ENCODE peak calls at places on chromosomes 4 and X, in nine cellular contexts. R is transverse colon, D is WERI-Rb-1, C is osteocyte, O is tibial nerve, I is body of pancreas, A is fibroblast of mammary gland, L is ovary, M is fibroblast of lung. W is an unnamed sample.

GRCh38 chr4:4694296-4694772 is 152.5 kb upstream of the STX18 start:
- DNase-seq in R (no peak), D (peak), C (no peak), O (no peak), I (peak), A (peak), L (peak), M (peak), W (no peak)

GRCh38 chr4:79679859-79680258 is 271.8 kb upstream of the GK2 start:
- DNase-seq in R (no peak), D (no peak), C (no peak), O (no peak), I (no peak), A (no peak), L (no peak), M (no peak), W (no peak)

GRCh38 chr4:161287678-161288352 is 876.0 kb downstream of the FSTL5 start:
- DNase-seq in R (no peak), D (no peak), C (no peak), O (no peak), I (no peak), A (no peak), L (no peak), M (no peak), W (no peak)

GRCh38 chrX:12245650-12246645 is 107.7 kb downstream of the FRMPD4 start:
- DNase-seq in R (no peak), D (no peak), C (no peak), O (no peak), I (no peak), A (peak), L (no peak), M (peak), W (no peak)

GRCh38 chr4:129978315-129978714 is 882.4 kb downstream of the C4orf33 start:
- DNase-seq in R (no peak), D (no peak), C (no peak), O (no peak), I (no peak), A (no peak), L (no peak), M (no peak), W (no peak)

GRCh38 chr4:120348521-120348920 is 281.9 kb upstream of the MAD2L1 start:
- DNase-seq in R (no peak), D (no peak), C (no peak), O (no peak), I (no peak), A (peak), L (no peak), M (no peak), W (no peak)

GRCh38 chr4:85127653-85128052 is 161.2 kb upstream of the WDFY3 start:
- DNase-seq in R (no peak), D (peak), C (no peak), O (no peak), I (peak), A (peak), L (no peak), M (peak), W (peak)

GRCh38 chrX:79259073-79259689 is 108.0 kb downstream of the ITM2A start:
- DNase-seq in R (no peak), D (no peak), C (no peak), O (no peak), I (no peak), A (peak), L (no peak), M (no peak), W (no peak)

GRCh38 chr4:38661371-38661770 is 2.6 kb upstream of the KLF3 start:
- DNase-seq in R (no peak), D (no peak), C (no peak), O (no peak), I (no peak), A (no peak), L (no peak), M (no peak), W (no peak)

GRCh38 chrX:54208531-54208930 is 25.5 kb upstream of the FAM120C start:
- DNase-seq in R (no peak), D (no peak), C (no peak), O (no peak), I (no peak), A (peak), L (no peak), M (peak), W (no peak)

DNA sequence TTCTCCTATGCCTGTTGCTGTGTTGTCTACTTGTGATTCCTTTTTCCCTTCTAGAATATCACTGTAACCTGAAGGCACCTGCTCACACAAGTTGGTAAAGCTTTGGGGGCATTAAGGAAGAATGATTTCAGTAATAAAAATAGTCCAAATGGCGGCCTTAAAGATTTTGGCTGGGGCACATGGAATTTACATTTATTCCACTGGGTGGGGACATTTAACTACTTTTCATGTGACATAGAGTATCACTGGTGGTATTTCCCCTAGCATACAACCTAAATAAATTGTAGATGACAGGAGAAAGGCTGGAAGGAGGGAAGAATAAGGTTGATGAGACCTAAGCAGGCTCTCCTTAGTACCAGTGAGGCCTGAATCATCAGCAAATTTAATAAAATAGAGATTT is 121.8 kb upstream of the EDA2R start:
- DNase-seq in R (no peak), D (no peak), C (no peak), O (no peak), I (no peak), A (peak), L (no peak), M (no peak), W (no peak)
- TF ChIP-seq CTCF in R (no peak), D (no peak), C (no peak), O (no peak), I (no peak), A (peak), L (no peak), M (no peak), W (no peak)

DNA sequence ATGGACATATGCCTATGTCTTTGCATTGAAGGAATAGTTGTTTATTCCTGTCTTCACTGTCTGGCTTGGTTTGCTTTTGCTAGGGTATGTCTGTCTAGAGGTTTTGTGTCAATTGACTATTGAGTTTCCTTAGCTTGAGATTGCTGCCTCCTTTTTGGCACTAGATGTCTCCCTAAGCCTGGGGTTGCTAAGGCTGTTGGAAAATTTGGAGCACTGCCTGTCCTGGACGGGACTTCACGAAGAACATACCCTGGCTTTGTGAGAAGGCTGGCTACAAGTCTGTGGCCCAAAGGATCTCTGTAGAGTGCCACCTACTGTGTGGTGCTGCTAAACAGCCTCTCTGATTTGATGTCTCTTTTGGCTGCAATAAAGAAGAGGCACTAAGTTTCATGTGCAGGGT is 183.8 kb upstream of the NUDT10 start:
- DNase-seq in R (no peak), D (no peak), C (no peak), O (no peak), I (peak), A (peak), L (no peak), M (peak), W (no peak)
- TF ChIP-seq CTCF in R (peak), D (no peak), C (no peak), O (no peak), I (no peak), A (no peak), L (no peak), M (no peak), W (no peak)

DNA sequence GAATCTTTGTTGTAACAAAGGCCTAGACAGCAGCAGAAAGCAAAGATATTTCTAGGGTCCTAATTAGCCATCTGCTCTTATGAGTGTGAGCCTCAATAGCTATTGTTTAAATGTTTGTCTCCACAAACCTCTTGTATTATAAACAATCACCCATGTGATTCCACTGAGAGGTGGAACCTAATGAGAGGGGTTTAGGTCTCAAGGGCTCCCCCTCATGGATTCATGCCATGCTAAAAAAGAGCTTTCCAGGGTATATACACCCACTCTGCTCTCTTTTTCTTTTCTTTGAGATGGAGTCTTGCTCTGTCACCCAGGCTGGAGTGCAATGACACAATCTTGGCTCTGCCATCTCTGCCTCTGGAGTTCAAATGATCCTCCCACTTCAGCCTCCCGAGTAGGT is 42.1 kb downstream of the TRIM61 start:
- DNase-seq in R (no peak), D (peak), C (no peak), O (no peak), I (no peak), A (no peak), L (no peak), M (no peak), W (no peak)
- TF ChIP-seq CTCF in R (no peak), D (peak), C (peak), O (no peak), I (no peak), A (no peak), L (no peak), M (no peak), W (no peak)

DNA sequence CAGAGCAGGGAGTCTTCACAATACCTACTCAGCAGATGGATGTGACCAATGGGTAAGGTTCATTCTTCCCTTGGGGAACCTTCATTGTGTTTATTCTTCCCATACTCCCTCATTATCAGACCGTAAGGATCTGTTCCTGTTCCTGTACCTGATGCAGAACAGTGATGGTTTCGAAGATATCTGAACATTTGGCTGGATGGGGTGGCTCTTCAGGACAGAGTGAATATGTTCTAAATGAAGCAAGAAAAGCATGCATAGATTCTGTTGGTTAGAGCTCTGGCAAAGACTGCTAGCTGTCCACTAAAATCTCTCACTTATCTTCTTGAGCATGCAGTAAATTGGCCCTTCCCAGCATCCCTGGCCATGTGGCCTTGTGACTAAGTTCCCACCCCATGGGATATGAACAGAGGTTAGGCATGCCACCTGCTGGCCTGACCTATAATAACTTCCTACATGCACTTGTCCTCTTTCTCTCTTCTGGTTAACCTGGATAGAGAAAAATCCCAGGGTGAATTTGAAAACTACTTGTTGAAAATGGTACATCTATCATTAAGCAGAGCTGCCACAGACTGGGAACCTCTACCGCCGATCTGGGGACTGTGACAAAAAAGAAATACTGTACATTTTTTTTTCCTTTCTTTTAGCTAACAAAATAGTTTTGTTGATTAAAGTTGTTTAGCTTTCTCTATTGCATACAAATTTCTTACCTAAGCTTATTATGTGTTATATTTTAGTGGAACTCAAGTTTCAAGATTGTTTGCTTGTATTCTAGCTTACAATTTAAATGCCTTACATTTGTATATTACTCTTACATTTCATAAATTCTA is 60.0 kb upstream of the BANK1 start:
- DNase-seq in R (peak), D (peak), C (no peak), O (peak), I (peak), A (peak), L (peak), M (peak), W (peak)
- TF ChIP-seq CTCF in R (peak), D (peak), C (peak), O (no peak), I (peak), A (peak), L (no peak), M (peak), W (peak)

GRCh38 chr4:36163198-36163597 is 81.1 kb downstream of the ARAP2 start:
- DNase-seq in R (no peak), D (no peak), C (no peak), O (no peak), I (no peak), A (no peak), L (no peak), M (no peak), W (no peak)

DNA sequence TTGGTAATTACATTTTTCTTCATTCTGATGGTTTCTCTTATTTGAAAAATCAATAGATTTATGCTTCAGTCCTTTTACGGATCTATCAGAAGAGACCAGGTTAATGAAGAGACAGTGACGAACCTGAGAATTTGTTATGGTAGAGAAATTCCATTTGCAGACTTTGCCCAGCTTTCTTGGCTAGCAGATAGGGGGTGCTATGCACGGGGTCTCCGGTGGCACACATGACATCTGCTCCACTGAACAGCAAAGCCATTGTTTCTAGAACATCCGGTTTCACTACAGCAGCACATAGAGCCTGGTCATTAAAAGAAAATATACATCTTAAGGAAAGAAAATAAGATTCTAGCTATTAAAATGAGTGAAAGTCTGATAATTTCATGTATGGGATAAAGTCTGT is 85.1 kb downstream of the ARAP2 start:
- DNase-seq in R (no peak), D (peak), C (no peak), O (no peak), I (no peak), A (no peak), L (no peak), M (no peak), W (no peak)
- TF ChIP-seq CTCF in R (no peak), D (peak), C (peak), O (no peak), I (peak), A (no peak), L (no peak), M (no peak), W (no peak)

GRCh38 chr4:109296545-109296944 is 5.9 kb downstream of the COL25A1 start:
- DNase-seq in R (no peak), D (no peak), C (no peak), O (no peak), I (no peak), A (no peak), L (no peak), M (peak), W (no peak)
- TF ChIP-seq CTCF in R (no peak), D (no peak), C (no peak), O (no peak), I (no peak), A (no peak), L (no peak), M (no peak), W (no peak)

GRCh38 chrX:134803060-134803459 is 144.8 kb upstream of the PLAC1 start:
- DNase-seq in R (no peak), D (no peak), C (no peak), O (no peak), I (no peak), A (no peak), L (no peak), M (no peak), W (no peak)
- TF ChIP-seq CTCF in R (no peak), D (no peak), C (no peak), O (no peak), I (no peak), A (no peak), L (no peak), M (no peak), W (no peak)

GRCh38 chr4:89256203-89256800 is 51.3 kb downstream of the GPRIN3 start:
- DNase-seq in R (no peak), D (peak), C (no peak), O (no peak), I (no peak), A (no peak), L (no peak), M (no peak), W (no peak)

GRCh38 chr4:89253935-89254334 is 53.7 kb downstream of the GPRIN3 start:
- DNase-seq in R (no peak), D (no peak), C (no peak), O (no peak), I (no peak), A (no peak), L (no peak), M (no peak), W (no peak)

GRCh38 chr4:89257376-89257775 is 50.2 kb downstream of the GPRIN3 start:
- DNase-seq in R (no peak), D (peak), C (no peak), O (no peak), I (no peak), A (no peak), L (no peak), M (no peak), W (no peak)

GRCh38 chr4:89253306-89253705 is 54.3 kb downstream of the GPRIN3 start:
- DNase-seq in R (no peak), D (no peak), C (no peak), O (no peak), I (no peak), A (no peak), L (no peak), M (no peak), W (no peak)

DNA sequence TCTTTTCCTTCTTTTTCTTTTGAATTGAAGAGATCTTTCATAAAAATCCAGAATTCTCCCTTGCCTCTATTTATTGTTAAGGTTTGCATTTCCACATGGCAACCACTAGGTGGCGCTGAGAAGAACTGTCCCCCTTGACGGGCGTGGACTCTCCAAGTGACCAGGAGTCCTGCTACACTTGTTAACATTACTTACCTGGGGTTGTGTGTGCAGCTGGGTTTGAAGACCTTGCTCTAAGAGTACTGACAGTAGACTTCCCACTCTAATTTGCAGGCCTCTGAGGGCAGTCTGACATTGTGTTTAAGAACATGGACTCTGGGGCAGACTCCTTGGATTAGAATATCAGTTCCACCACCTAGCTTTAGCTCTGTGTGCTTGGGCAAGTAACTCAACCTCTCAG is 52.8 kb downstream of the GPRIN3 start:
- DNase-seq in R (peak), D (peak), C (no peak), O (no peak), I (peak), A (peak), L (no peak), M (peak), W (peak)
- TF ChIP-seq CTCF in R (peak), D (peak), C (peak), O (peak), I (peak), A (peak), L (no peak), M (peak), W (peak)

GRCh38 chr4:8433181-8433580 is 7.3 kb downstream of the ACOX3 start:
- DNase-seq in R (no peak), D (peak), C (no peak), O (no peak), I (no peak), A (no peak), L (no peak), M (no peak), W (no peak)

GRCh38 chr4:8427262-8427661 is 13.3 kb downstream of the ACOX3 start:
- DNase-seq in R (no peak), D (no peak), C (no peak), O (no peak), I (no peak), A (no peak), L (no peak), M (no peak), W (no peak)

GRCh38 chr4:8427761-8428287 is 12.7 kb downstream of the ACOX3 start:
- DNase-seq in R (peak), D (no peak), C (no peak), O (peak), I (peak), A (peak), L (no peak), M (peak), W (no peak)

GRCh38 chr4:8431553-8431952 is 9.0 kb downstream of the ACOX3 start:
- DNase-seq in R (no peak), D (no peak), C (no peak), O (no peak), I (no peak), A (no peak), L (no peak), M (no peak), W (no peak)

GRCh38 chr4:8428288-8429097 is 12.0 kb downstream of the ACOX3 start:
- DNase-seq in R (peak), D (peak), C (peak), O (peak), I (peak), A (peak), L (peak), M (peak), W (peak)
- TF ChIP-seq CTCF in R (no peak), D (peak), C (peak), O (no peak), I (peak), A (peak), L (peak), M (peak), W (peak)